ENCODE peak calls at places on chromosomes 12 and 14, in eight cellular contexts. One of them, this sample, is unnamed.

GRCh38 chr14:100294213-100294962 is 11.9 kb downstream of the SLC25A29 start:
- DNase-seq in stomach: no peak
- DNase-seq in SK-N-SH: no peak
- DNase-seq in A549: no peak
- DNase-seq in ovary: no peak
- DNase-seq in HepG2: no peak
- DNase-seq in tibial nerve: no peak
- DNase-seq in GM12878: peak
- DNase-seq in this sample: peak

GRCh38 chr14:96888593-96888992 is 91.4 kb downstream of the VRK1 start:
- DNase-seq in stomach: no peak
- DNase-seq in tibial nerve: no peak
- DNase-seq in GM12878: no peak
- DNase-seq in A549: no peak
- DNase-seq in ovary: no peak
- DNase-seq in SK-N-SH: no peak
- DNase-seq in HepG2: no peak
- DNase-seq in this sample: no peak

GRCh38 chr12:54338682-54339296 is 13.9 kb downstream of the COPZ1 start:
- DNase-seq in stomach: no peak
- DNase-seq in HepG2: no peak
- DNase-seq in GM12878: no peak
- DNase-seq in SK-N-SH: no peak
- DNase-seq in A549: no peak
- DNase-seq in tibial nerve: no peak
- DNase-seq in ovary: no peak
- DNase-seq in this sample: no peak

GRCh38 chr12:1197264-1198018 is 206.4 kb downstream of the ERC1 start:
- DNase-seq in ovary: no peak
- DNase-seq in GM12878: no peak
- DNase-seq in A549: no peak
- DNase-seq in SK-N-SH: no peak
- DNase-seq in HepG2: no peak
- DNase-seq in stomach: no peak
- DNase-seq in tibial nerve: no peak
- DNase-seq in this sample: no peak

GRCh38 chr12:63945777-63946176 is 101.3 kb downstream of the SRGAP1 start:
- DNase-seq in SK-N-SH: no peak
- DNase-seq in A549: no peak
- DNase-seq in stomach: no peak
- DNase-seq in GM12878: no peak
- DNase-seq in tibial nerve: no peak
- DNase-seq in HepG2: no peak
- DNase-seq in ovary: no peak
- DNase-seq in this sample: no peak

GRCh38 chr12:114982760-114983159 is 298.8 kb upstream of the TBX3 start:
- DNase-seq in tibial nerve: no peak
- DNase-seq in GM12878: no peak
- DNase-seq in SK-N-SH: peak
- DNase-seq in HepG2: no peak
- DNase-seq in A549: no peak
- DNase-seq in stomach: no peak
- DNase-seq in ovary: no peak
- DNase-seq in this sample: no peak

GRCh38 chr14:69711065-69711464 is 55.9 kb upstream of the SRSF5 start:
- DNase-seq in ovary: peak
- DNase-seq in SK-N-SH: no peak
- DNase-seq in stomach: no peak
- DNase-seq in HepG2: no peak
- DNase-seq in tibial nerve: no peak
- DNase-seq in GM12878: no peak
- DNase-seq in A549: no peak
- DNase-seq in this sample: peak

GRCh38 chr12:124466200-124467128 is 100.9 kb downstream of the NCOR2 start:
- DNase-seq in A549: no peak
- DNase-seq in SK-N-SH: no peak
- DNase-seq in ovary: no peak
- DNase-seq in stomach: peak
- DNase-seq in HepG2: no peak
- DNase-seq in GM12878: no peak
- DNase-seq in tibial nerve: no peak
- DNase-seq in this sample: peak

GRCh38 chr14:70887207-70888150 is 19.8 kb upstream of the PCNX1 start:
- DNase-seq in A549: no peak
- DNase-seq in stomach: no peak
- DNase-seq in GM12878: peak
- DNase-seq in HepG2: no peak
- DNase-seq in tibial nerve: no peak
- DNase-seq in SK-N-SH: no peak
- DNase-seq in ovary: no peak
- DNase-seq in this sample: no peak

GRCh38 chr12:64826234-64826633 is 1.8 kb downstream of the TBC1D30 start:
- DNase-seq in ovary: peak
- DNase-seq in HepG2: no peak
- DNase-seq in stomach: peak
- DNase-seq in GM12878: peak
- DNase-seq in A549: no peak
- DNase-seq in SK-N-SH: peak
- DNase-seq in tibial nerve: peak
- DNase-seq in this sample: peak

GRCh38 chr12:132138941-132139871 is 4.9 kb downstream of the DDX51 start:
- DNase-seq in ovary: no peak
- DNase-seq in tibial nerve: no peak
- DNase-seq in HepG2: no peak
- DNase-seq in GM12878: no peak
- DNase-seq in A549: no peak
- DNase-seq in stomach: no peak
- DNase-seq in SK-N-SH: no peak
- DNase-seq in this sample: no peak

GRCh38 chr14:36313206-36313605 is 7.2 kb downstream of the MBIP start:
- DNase-seq in GM12878: no peak
- DNase-seq in SK-N-SH: no peak
- DNase-seq in tibial nerve: no peak
- DNase-seq in A549: no peak
- DNase-seq in HepG2: no peak
- DNase-seq in stomach: no peak
- DNase-seq in ovary: no peak
- DNase-seq in this sample: no peak

GRCh38 chr14:23432102-23432925 is 3.1 kb downstream of the MYH7 start:
- DNase-seq in A549: no peak
- DNase-seq in stomach: no peak
- DNase-seq in SK-N-SH: no peak
- DNase-seq in HepG2: no peak
- DNase-seq in GM12878: no peak
- DNase-seq in ovary: no peak
- DNase-seq in tibial nerve: no peak
- DNase-seq in this sample: no peak

GRCh38 chr14:54773171-54774006 is 129.2 kb downstream of the GCH1 start:
- DNase-seq in ovary: peak
- DNase-seq in A549: peak
- DNase-seq in GM12878: peak
- DNase-seq in stomach: peak
- DNase-seq in SK-N-SH: peak
- DNase-seq in tibial nerve: peak
- DNase-seq in HepG2: peak
- DNase-seq in this sample: peak

GRCh38 chr14:59897757-59898383 is 22.1 kb upstream of the LRRC9 start:
- DNase-seq in stomach: peak
- DNase-seq in SK-N-SH: peak
- DNase-seq in A549: peak
- DNase-seq in tibial nerve: peak
- DNase-seq in HepG2: peak
- DNase-seq in ovary: no peak
- DNase-seq in GM12878: no peak
- DNase-seq in this sample: peak

GRCh38 chr14:90815817-90816662 is at the start of gene TTC7B:
- DNase-seq in stomach: peak
- DNase-seq in GM12878: no peak
- DNase-seq in A549: peak
- DNase-seq in ovary: peak
- DNase-seq in HepG2: no peak
- DNase-seq in tibial nerve: no peak
- DNase-seq in SK-N-SH: peak
- DNase-seq in this sample: peak

GRCh38 chr12:98999569-98999968 is 354.5 kb downstream of the APAF1 start:
- DNase-seq in SK-N-SH: no peak
- DNase-seq in ovary: no peak
- DNase-seq in GM12878: no peak
- DNase-seq in tibial nerve: no peak
- DNase-seq in stomach: no peak
- DNase-seq in HepG2: no peak
- DNase-seq in A549: no peak
- DNase-seq in this sample: no peak

GRCh38 chr14:89723930-89724915 is 230.3 kb downstream of the EFCAB11 start:
- DNase-seq in tibial nerve: no peak
- DNase-seq in stomach: no peak
- DNase-seq in HepG2: no peak
- DNase-seq in GM12878: no peak
- DNase-seq in A549: no peak
- DNase-seq in SK-N-SH: no peak
- DNase-seq in ovary: no peak
- DNase-seq in this sample: no peak
- TF ChIP-seq EP300 in tibial nerve: no peak
- TF ChIP-seq EP300 in stomach: no peak
- TF ChIP-seq EP300 in HepG2: no peak
- TF ChIP-seq EP300 in GM12878: no peak
- TF ChIP-seq EP300 in A549: no peak
- TF ChIP-seq EP300 in SK-N-SH: no peak
- TF ChIP-seq EP300 in ovary: no peak
- TF ChIP-seq EP300 in this sample: no peak

GRCh38 chr12:32702470-32702869 is 23.4 kb downstream of the DNM1L start:
- DNase-seq in GM12878: no peak
- DNase-seq in SK-N-SH: peak
- DNase-seq in A549: no peak
- DNase-seq in stomach: no peak
- DNase-seq in tibial nerve: no peak
- DNase-seq in HepG2: no peak
- DNase-seq in ovary: no peak
- DNase-seq in this sample: no peak

GRCh38 chr12:32695787-32696186 is 16.7 kb downstream of the DNM1L start:
- DNase-seq in HepG2: no peak
- DNase-seq in stomach: no peak
- DNase-seq in SK-N-SH: no peak
- DNase-seq in GM12878: no peak
- DNase-seq in A549: no peak
- DNase-seq in tibial nerve: no peak
- DNase-seq in ovary: no peak
- DNase-seq in this sample: no peak

GRCh38 chr12:32697445-32697844 is 18.3 kb downstream of the DNM1L start:
- DNase-seq in A549: no peak
- DNase-seq in ovary: no peak
- DNase-seq in tibial nerve: no peak
- DNase-seq in stomach: no peak
- DNase-seq in GM12878: no peak
- DNase-seq in SK-N-SH: no peak
- DNase-seq in HepG2: no peak
- DNase-seq in this sample: no peak

GRCh38 chr12:32692358-32692757 is 13.3 kb downstream of the DNM1L start:
- DNase-seq in tibial nerve: no peak
- DNase-seq in HepG2: no peak
- DNase-seq in A549: no peak
- DNase-seq in SK-N-SH: no peak
- DNase-seq in GM12878: no peak
- DNase-seq in ovary: no peak
- DNase-seq in stomach: no peak
- DNase-seq in this sample: no peak

GRCh38 chr12:32698285-32698684 is 19.2 kb downstream of the DNM1L start:
- DNase-seq in SK-N-SH: peak
- DNase-seq in tibial nerve: no peak
- DNase-seq in HepG2: no peak
- DNase-seq in stomach: no peak
- DNase-seq in A549: no peak
- DNase-seq in GM12878: no peak
- DNase-seq in ovary: no peak
- DNase-seq in this sample: no peak
- TF ChIP-seq EP300 in SK-N-SH: no peak
- TF ChIP-seq EP300 in tibial nerve: no peak
- TF ChIP-seq EP300 in HepG2: no peak
- TF ChIP-seq EP300 in stomach: no peak
- TF ChIP-seq EP300 in A549: no peak
- TF ChIP-seq EP300 in GM12878: no peak
- TF ChIP-seq EP300 in ovary: no peak
- TF ChIP-seq EP300 in this sample: no peak

DNA sequence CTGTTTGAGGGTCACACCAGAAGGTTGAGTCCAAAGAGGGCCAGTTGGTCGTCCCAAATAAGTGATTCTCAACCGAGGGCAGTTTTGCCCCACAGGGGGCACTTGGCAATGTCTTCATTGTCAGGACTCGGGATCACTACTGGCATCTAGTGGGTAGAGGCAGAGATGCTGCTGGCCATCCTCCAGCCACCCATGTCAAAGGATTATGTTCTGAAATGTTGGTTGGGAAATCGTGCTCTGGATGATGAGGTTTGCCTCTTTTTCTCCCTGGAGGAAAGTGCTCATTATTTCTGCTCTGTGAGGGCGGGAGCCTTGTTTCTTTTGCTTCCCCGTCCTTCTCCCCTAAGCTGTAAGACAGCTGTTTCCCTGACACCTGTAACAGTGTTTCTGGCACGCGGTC is 3.6 kb downstream of the ZNF839 start:
- DNase-seq in stomach: peak
- DNase-seq in ovary: peak
- DNase-seq in GM12878: no peak
- DNase-seq in SK-N-SH: peak
- DNase-seq in A549: peak
- DNase-seq in HepG2: peak
- DNase-seq in tibial nerve: peak
- DNase-seq in this sample: peak
- TF ChIP-seq EP300 in stomach: no peak
- TF ChIP-seq EP300 in ovary: no peak
- TF ChIP-seq EP300 in GM12878: no peak
- TF ChIP-seq EP300 in SK-N-SH: no peak
- TF ChIP-seq EP300 in A549: no peak
- TF ChIP-seq EP300 in HepG2: no peak
- TF ChIP-seq EP300 in tibial nerve: peak
- TF ChIP-seq EP300 in this sample: no peak

GRCh38 chr12:97151481-97151880 is 244.4 kb downstream of the NEDD1 start:
- DNase-seq in ovary: no peak
- DNase-seq in tibial nerve: no peak
- DNase-seq in HepG2: no peak
- DNase-seq in A549: no peak
- DNase-seq in stomach: no peak
- DNase-seq in GM12878: no peak
- DNase-seq in SK-N-SH: no peak
- DNase-seq in this sample: no peak

DNA sequence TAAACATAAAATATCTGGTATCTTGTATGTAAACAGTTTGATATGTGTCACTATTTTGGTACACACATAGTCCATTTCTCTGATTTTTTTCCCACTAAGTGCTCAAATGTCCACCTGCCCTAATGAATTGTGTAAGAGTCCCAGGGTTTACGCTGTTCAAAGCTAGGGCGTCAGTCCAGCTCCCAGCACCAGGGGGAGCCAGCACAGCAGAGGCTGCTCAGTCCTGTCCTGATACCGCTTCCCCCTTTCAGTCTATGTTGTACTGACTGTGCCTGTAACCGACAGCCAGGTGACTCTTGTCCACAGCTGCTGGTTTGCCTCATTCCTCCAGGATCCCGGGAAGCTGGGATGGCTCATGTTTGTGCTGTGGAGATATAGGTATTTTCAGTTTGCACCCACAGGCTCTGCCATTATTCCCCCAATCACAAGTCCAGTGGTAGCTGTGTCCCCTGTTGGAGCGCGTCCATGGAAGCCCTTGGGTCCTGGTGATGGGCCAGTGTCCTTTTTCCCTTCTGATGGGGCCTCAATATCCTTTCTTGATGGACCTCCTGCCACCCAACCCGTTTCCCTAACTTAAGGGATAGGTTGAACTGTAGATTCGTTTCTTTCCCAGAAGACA is 242.0 kb downstream of the NEDD1 start:
- DNase-seq in SK-N-SH: peak
- DNase-seq in ovary: no peak
- DNase-seq in HepG2: peak
- DNase-seq in stomach: peak
- DNase-seq in A549: peak
- DNase-seq in GM12878: no peak
- DNase-seq in tibial nerve: peak
- DNase-seq in this sample: peak
- TF ChIP-seq EP300 in SK-N-SH: no peak
- TF ChIP-seq EP300 in ovary: no peak
- TF ChIP-seq EP300 in HepG2: no peak
- TF ChIP-seq EP300 in stomach: no peak
- TF ChIP-seq EP300 in A549: no peak
- TF ChIP-seq EP300 in GM12878: no peak
- TF ChIP-seq EP300 in tibial nerve: no peak
- TF ChIP-seq EP300 in this sample: no peak